ENCODE peak calls at places on chromosome 21, in six cellular contexts. E, T, R, V, W and U are unnamed samples.

GRCh38 chr21:35016071-35016470 is 33.0 kb downstream of the RUNX1 start:
- DNase-seq in T (no peak), V (no peak), E (no peak), R (no peak), W (no peak), U (no peak)

GRCh38 chr21:15788847-15789548 is 59.2 kb downstream of the USP25 start:
- DNase-seq in W (peak; percentile 33), R (peak; percentile 44), T (no peak), E (peak; percentile 70), V (no peak), U (no peak)

GRCh38 chr21:16932314-16932713 is 580.5 kb upstream of the CXADR start:
- DNase-seq in W (no peak), T (no peak), R (no peak), E (no peak), V (no peak), U (no peak)

GRCh38 chr21:21712761-21713558 is 714.8 kb downstream of the NCAM2 start:
- DNase-seq in R (peak; percentile 84), W (peak; percentile 62), T (no peak), E (peak; percentile 80), V (no peak), U (no peak)

GRCh38 chr21:44299085-44299457 is 782 bp upstream of the PFKL start:
- DNase-seq in R (no peak), T (no peak), V (no peak), W (peak; percentile 4), E (peak; percentile 20), U (no peak)

GRCh38 chr21:34086887-34087306 is 13.5 kb downstream of the MRPS6 start:
- DNase-seq in W (no peak), E (no peak), T (no peak), V (no peak), R (no peak), U (no peak)

GRCh38 chr21:17491716-17492414 is 21.0 kb upstream of the CXADR start:
- DNase-seq in W (peak; percentile 99), V (no peak), E (peak; percentile 100), T (no peak), R (peak; percentile 98), U (peak; percentile 60)

GRCh38 chr21:34792504-34793089 is 123.8 kb downstream of the CLIC6 start:
- DNase-seq in T (no peak), V (no peak), E (no peak), W (no peak), R (no peak), U (no peak)

GRCh38 chr21:41369105-41369914 is 7.5 kb downstream of the MX2 start:
- DNase-seq in V (no peak), W (no peak), T (peak; percentile 63), R (peak; percentile 49), E (no peak), U (peak; percentile 78)

GRCh38 chr21:35265170-35265877 is 216.2 kb upstream of the RUNX1 start:
- DNase-seq in W (peak; percentile 79), R (no peak), V (no peak), E (peak; percentile 77), T (no peak), U (no peak)

GRCh38 chr21:36550761-36551160 is 70.8 kb upstream of the CLDN14 start:
- DNase-seq in E (no peak), V (no peak), T (no peak), W (peak; percentile 23), R (no peak), U (no peak)

DNA sequence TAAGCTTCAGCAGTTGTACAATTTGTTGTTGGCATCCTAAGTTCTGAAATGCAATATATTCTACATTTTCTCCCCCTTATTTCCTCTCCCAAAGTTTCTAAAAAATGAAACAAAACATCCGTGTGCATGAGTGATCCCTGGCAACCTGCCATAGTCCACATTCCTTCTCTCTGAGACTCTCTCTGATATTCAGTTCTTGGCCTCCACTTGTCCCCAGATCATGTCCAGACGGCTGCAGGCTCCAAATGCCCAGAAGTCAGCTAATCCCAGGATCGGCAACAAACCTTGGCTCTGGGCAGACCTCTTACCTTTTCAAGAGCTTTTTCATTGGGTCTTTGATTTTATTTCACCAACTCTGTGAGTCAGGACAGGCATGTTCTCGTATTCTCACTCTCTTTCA is 187.8 kb downstream of the ETS2 start:
- DNase-seq in V (no peak), W (peak; percentile 92), E (peak; percentile 89), T (no peak), R (peak; percentile 95), U (peak; percentile 88)
- H3K4me1 ChIP-seq in V (peaks cover 26% of the 10 kb centered on the region), W (peaks cover 32% of the 10 kb centered on the region), E (peaks cover 30% of the 10 kb centered on the region), T (peaks cover 61% of the 10 kb centered on the region), R (peaks cover 46% of the 10 kb centered on the region), U (no peaks in the 10 kb centered on the region)

DNA sequence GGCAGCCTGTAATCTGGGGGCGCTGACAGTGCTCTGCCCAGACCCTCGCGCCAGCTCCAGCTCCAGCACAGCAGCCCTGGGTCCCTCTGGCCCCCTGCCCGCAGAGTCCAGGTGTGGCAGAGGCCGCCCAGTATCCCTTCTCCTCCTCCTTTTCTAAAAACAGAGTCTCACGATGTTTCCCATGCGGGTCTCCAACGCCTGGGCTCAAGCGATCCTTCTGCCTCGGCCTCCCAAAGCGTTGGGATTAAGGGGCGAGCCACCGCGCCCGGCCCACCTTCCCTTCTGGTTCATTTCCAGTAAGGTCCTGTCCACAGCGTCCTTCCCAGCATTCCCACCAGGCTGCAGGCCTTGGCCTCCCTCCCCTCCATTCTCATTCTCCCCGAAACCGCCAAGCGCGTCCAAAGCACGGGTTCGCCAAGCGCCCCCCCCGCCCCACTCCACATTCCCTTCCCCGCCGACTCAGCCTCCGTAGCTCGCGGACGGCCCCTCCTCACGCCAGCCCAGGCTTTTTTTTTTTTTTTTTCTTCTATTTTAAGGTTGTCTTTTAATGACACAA is 2.0 kb upstream of the PCBP3 start:
- DNase-seq in V (no peak), T (no peak), E (no peak), R (peak; percentile 11), W (no peak), U (no peak)
- H3K4me3 ChIP-seq in V (no peak overlapping the region), T (no peak overlapping the region), E (no peak overlapping the region), R (no peak overlapping the region), W (no peak overlapping the region), U (no peak overlapping the region)

DNA sequence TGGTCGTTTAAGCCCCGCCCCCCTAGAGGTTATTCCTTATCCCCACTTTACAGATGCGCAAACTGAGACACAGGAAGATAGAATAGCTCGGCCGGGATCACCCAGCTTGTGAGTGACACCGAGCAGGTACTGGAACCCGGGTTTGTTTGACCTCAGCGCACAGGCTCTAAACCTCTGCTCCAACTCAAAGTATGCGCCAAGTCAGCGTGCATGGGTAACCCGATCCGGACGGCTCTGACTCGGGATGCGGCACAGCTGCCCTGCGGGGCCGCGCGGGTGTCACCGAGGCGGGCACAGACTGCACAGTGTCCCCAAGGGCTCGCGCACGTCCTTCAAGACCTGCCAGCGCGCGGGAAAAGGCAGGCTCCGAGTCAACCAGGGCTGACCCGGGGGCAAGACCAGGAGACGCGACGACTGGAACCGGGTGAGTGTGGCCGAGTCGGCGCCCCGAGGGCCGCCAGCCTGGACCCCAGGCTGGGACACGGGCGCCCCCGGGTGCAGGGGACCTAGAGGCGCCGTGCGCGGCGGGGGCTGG is 102.0 kb upstream of the SOD1 start:
- DNase-seq in R (no peak), W (no peak), V (no peak), E (no peak), T (peak; percentile 47), U (no peak)
- H3K27me3 ChIP-seq in R (peaks cover 7% of the 10 kb centered on the region), W (peaks cover 39% of the 10 kb centered on the region), V (peaks cover 68% of the 10 kb centered on the region), E (peaks cover 12% of the 10 kb centered on the region), T (peaks cover 43% of the 10 kb centered on the region), U (no peaks in the 10 kb centered on the region)

DNA sequence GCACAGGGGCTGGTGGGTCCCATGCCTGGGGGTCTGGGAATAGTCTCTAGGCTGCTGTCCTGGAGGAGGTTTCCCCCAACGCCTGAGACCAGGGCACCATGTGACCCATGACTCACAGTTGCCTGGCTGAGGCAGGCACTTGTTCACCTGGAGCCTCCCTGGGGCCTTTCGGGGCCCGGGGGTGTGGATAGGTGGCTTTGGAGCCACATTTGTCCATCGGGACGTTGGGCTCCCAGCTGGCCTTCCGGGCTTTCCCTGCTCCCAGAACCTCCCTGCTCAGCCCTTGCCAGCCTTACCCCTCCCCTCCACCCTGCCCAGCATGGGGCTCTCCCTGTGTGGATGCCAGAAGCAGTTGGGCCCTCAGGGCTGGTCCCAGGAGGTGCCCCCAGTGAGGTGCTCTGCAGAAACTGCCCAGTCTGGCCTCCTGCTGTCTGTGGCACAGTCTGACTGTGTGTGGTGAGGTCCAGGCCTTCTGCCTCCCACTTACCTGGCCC is 14.2 kb downstream of the COL6A1 start:
- DNase-seq in E (no peak), V (peak; percentile 61), T (peak; percentile 39), R (no peak), W (no peak), U (peak; percentile 72)
- H3K4me1 ChIP-seq in E (no peaks in the 10 kb centered on the region), V (no peaks in the 10 kb centered on the region), T (no peaks in the 10 kb centered on the region), R (no peaks in the 10 kb centered on the region), W (peaks cover 1% of the 10 kb centered on the region), U (no peaks in the 10 kb centered on the region)

GRCh38 chr21:42983869-42984268 is 9.5 kb downstream of the PKNOX1 start:
- DNase-seq in W (no peak), T (no peak), V (no peak), R (no peak), E (no peak), U (no peak)

GRCh38 chr21:42980312-42980958 is 6.1 kb downstream of the PKNOX1 start:
- DNase-seq in R (no peak), T (no peak), E (no peak), W (no peak), V (no peak), U (no peak)

GRCh38 chr21:42980959-42981523 is 6.7 kb downstream of the PKNOX1 start:
- DNase-seq in V (no peak), E (no peak), R (no peak), T (no peak), W (no peak), U (no peak)

GRCh38 chr21:42981862-42982261 is 7.5 kb downstream of the PKNOX1 start:
- DNase-seq in R (no peak), W (no peak), V (no peak), E (no peak), T (no peak), U (no peak)

GRCh38 chr21:42983102-42983501 is 8.7 kb downstream of the PKNOX1 start:
- DNase-seq in E (peak; percentile 42), W (peak; percentile 57), R (no peak), V (no peak), T (no peak), U (no peak)
- H3K4me3 ChIP-seq in E (no peak overlapping the region), W (no peak overlapping the region), R (no peak overlapping the region), V (no peak overlapping the region), T (no peak overlapping the region), U (no peak overlapping the region)

DNA sequence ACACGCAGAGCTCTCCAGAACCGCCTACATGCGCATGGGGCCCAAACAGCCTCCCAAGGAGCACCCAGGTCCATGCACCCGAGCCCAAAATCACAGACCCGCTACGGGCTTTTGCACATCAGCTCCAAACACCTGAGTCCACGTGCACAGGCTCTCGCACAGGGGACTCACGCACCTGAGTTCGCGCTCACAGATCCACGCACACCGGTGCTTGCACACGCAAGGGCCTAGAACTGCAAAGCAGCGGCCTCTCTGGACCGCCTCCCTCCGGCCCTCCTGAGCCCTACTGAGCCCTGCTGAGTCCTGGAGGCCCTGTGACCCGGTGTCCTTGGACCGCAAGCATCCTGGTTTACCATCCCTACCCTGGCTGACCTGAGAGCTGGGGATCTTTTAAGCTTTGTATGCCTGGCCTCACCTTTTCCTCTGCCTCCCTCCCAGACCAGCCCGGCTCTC is 8.3 kb downstream of the OLIG2 start:
- DNase-seq in R (no peak), E (no peak), W (no peak), T (no peak), V (no peak), U (no peak)
- H3K27me3 ChIP-seq in R (peaks cover 100% of the 10 kb centered on the region), E (peaks cover 54% of the 10 kb centered on the region), W (peaks cover 58% of the 10 kb centered on the region), T (peaks cover 65% of the 10 kb centered on the region), V (peaks cover 81% of the 10 kb centered on the region), U (no peaks in the 10 kb centered on the region)

DNA sequence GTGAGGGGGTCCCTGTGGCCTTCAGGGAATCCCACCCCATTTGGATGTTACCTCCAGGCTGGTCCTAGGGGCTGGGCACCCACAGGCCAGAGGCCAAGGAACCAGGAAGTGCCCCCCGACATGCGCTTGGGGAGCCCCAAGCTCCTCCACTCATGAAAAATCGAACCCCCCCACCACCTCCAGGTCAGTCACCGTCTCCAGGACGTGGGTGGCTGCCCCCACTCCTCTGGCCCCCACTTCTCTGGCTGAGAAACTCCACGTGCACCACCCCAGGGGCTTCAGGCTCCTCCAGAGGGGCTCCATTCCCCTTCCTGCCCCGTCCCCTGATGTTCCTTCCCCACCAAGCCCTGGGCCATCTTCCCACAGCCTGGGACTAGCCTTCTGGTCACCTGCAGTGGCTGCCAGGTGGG is 30.5 kb upstream of the POFUT2 start:
- DNase-seq in V (no peak), R (no peak), T (peak; percentile 57), E (no peak), W (no peak), U (peak; percentile 50)
- H3K4me1 ChIP-seq in V (peaks cover under 1% of the 10 kb centered on the region), R (peaks cover 20% of the 10 kb centered on the region), T (peaks cover 37% of the 10 kb centered on the region), E (peaks cover 37% of the 10 kb centered on the region), W (peaks cover 35% of the 10 kb centered on the region), U (no peaks in the 10 kb centered on the region)